ENCODE peak calls at places on chromosomes 1 and 21, in nine cellular contexts. G is stimulated activated CD4-positive, alpha-beta T cell treated with anti-CD3 and anti-CD28 coated beads, Interleukin-1b, Interleukin-23, amount 100 ng/mL, for 1 hour; B is activated T-cell treated with anti-CD3 and anti-CD28 coated beads for 24 hours; Y is activated T-helper 2 cell treated with anti-CD3 and anti-CD28 coated beads, Interferon-gamma antibody, Interleukin-2, Interleukin-4, amounts not matched to agents 10 μg/mL and 5 μg/mL and 100 μg/mL, durations not matched to agents 14 hours and 24 hours and 36 hours; H is WERI-Rb-1; R is stimulated activated CD8-positive, alpha-beta memory T cell treated with anti-CD3 and anti-CD28 coated beads, Interleukin-4, amount 100 ng/mL, for 24 hours; C is progenitor cell of endocrine pancreas; M is omental fat pad; E is GOT3. X is an unnamed sample.

GRCh38 chr1:100606438-100606837 is 68.5 kb downstream of the GPR88 start:
- DNase-seq in G (no peak), B (no peak), Y (no peak), H (peak; percentile 30), R (no peak), C (no peak), M (no peak), E (no peak), X (no peak)

GRCh38 chr1:164184273-164184672 is 374.7 kb upstream of the PBX1 start:
- DNase-seq in G (no peak), B (no peak), Y (no peak), H (no peak), R (no peak), C (no peak), M (no peak), E (no peak), X (no peak)

GRCh38 chr1:68113961-68114360 is 63.5 kb upstream of the DIRAS3 start:
- DNase-seq in G (no peak), B (no peak), Y (no peak), H (no peak), R (no peak), C (no peak), M (no peak), E (no peak), X (no peak)

GRCh38 chr1:245232936-245233335 is 78.2 kb downstream of the KIF26B start:
- DNase-seq in G (no peak), B (no peak), Y (no peak), H (no peak), R (no peak), C (no peak), M (no peak), E (no peak), X (no peak)

GRCh38 chr1:215923129-215923824 is 356.2 kb downstream of the KCTD3 start:
- DNase-seq in G (no peak), B (no peak), Y (no peak), H (no peak), R (no peak), C (no peak), M (no peak), E (no peak), X (no peak)

GRCh38 chr1:64171797-64172281 is 31.6 kb upstream of the UBE2U start:
- DNase-seq in G (no peak), B (no peak), Y (no peak), H (no peak), R (no peak), C (no peak), M (no peak), E (no peak), X (peak; percentile 66)

GRCh38 chr1:171994293-171994692 is 153.0 kb downstream of the DNM3 start:
- DNase-seq in G (no peak), B (no peak), Y (no peak), H (no peak), R (no peak), C (no peak), M (no peak), E (no peak), X (no peak)

GRCh38 chr1:199399996-199400714 is 627.4 kb upstream of the NR5A2 start:
- DNase-seq in G (no peak), B (no peak), Y (no peak), H (no peak), R (no peak), C (no peak), M (no peak), E (no peak), X (no peak)

GRCh38 chr21:42931560-42932235 is 6.3 kb upstream of the ERVH48-1 start:
- DNase-seq in G (no peak), B (no peak), Y (no peak), H (no peak), R (no peak), C (no peak), M (no peak), E (no peak), X (no peak)

GRCh38 chr1:220702733-220703704 is 12.9 kb downstream of the C1orf115 start:
- DNase-seq in G (no peak), B (no peak), Y (no peak), H (peak; percentile 79), R (no peak), C (no peak), M (no peak), E (no peak), X (no peak)

GRCh38 chr1:116910379-116911165 is 856 bp downstream of the PTGFRN start:
- DNase-seq in G (peak; percentile 10), B (peak; percentile 32), Y (peak; percentile 14), H (peak; percentile 21), R (peak; percentile 4), C (peak; percentile 21), M (no peak), E (no peak), X (no peak)

GRCh38 chr1:84260852-84261518 is 40.5 kb upstream of the SAMD13 start:
- DNase-seq in G (no peak), B (no peak), Y (no peak), H (no peak), R (no peak), C (no peak), M (no peak), E (no peak), X (peak; percentile 87)

GRCh38 chr1:171741872-171742576 is at the start of gene VAMP4:
- DNase-seq in G (peak; percentile 74), B (peak; percentile 84), Y (peak; percentile 81), H (peak; percentile 92), R (peak; percentile 82), C (peak; percentile 74), M (peak; percentile 55), E (peak; percentile 90), X (peak; percentile 83)

GRCh38 chr1:219492676-219493075 is 120.2 kb downstream of the ZC3H11B start:
- DNase-seq in G (no peak), B (no peak), Y (no peak), H (no peak), R (no peak), C (no peak), M (no peak), E (no peak), X (no peak)

GRCh38 chr1:59052194-59052593 is 244.7 kb upstream of the FGGY start:
- DNase-seq in G (no peak), B (no peak), Y (no peak), H (no peak), R (no peak), C (no peak), M (no peak), E (no peak), X (no peak)

GRCh38 chr1:187396929-187397796 is 568.4 kb downstream of the PLA2G4A start:
- DNase-seq in G (no peak), B (no peak), Y (no peak), H (peak; percentile 6), R (no peak), C (no peak), M (no peak), E (no peak), X (no peak)

GRCh38 chr21:38813143-38813542 is 7.4 kb downstream of the ETS2 start:
- DNase-seq in G (no peak), B (no peak), Y (no peak), H (no peak), R (no peak), C (no peak), M (no peak), E (no peak), X (no peak)

GRCh38 chr1:229699613-229700242 is 73.7 kb downstream of the URB2 start:
- DNase-seq in G (no peak), B (no peak), Y (no peak), H (no peak), R (no peak), C (no peak), M (no peak), E (no peak), X (no peak)

GRCh38 chr1:168303716-168304540 is 23.3 kb downstream of the TBX19 start:
- DNase-seq in G (no peak), B (no peak), Y (no peak), H (no peak), R (no peak), C (no peak), M (no peak), E (no peak), X (no peak)

GRCh38 chr1:214514032-214514818 is 37.2 kb downstream of the PTPN14 start:
- DNase-seq in G (no peak), B (no peak), Y (no peak), H (no peak), R (no peak), C (no peak), M (no peak), E (no peak), X (no peak)

GRCh38 chr1:84280908-84281307 is 20.6 kb upstream of the SAMD13 start:
- DNase-seq in G (no peak), B (no peak), Y (no peak), H (no peak), R (no peak), C (no peak), M (no peak), E (no peak), X (no peak)

GRCh38 chr1:216045400-216045799 is 377.8 kb downstream of the USH2A start:
- DNase-seq in G (no peak), B (no peak), Y (no peak), H (no peak), R (no peak), C (no peak), M (no peak), E (no peak), X (no peak)

GRCh38 chr1:97820470-97821188 is 100.2 kb downstream of the DPYD start:
- DNase-seq in G (no peak), B (no peak), Y (no peak), H (no peak), R (no peak), C (no peak), M (no peak), E (no peak), X (no peak)

GRCh38 chr1:31769720-31770390 is 5.7 kb upstream of the ADGRB2 start:
- DNase-seq in G (no peak), B (no peak), Y (no peak), H (no peak), R (no peak), C (no peak), M (no peak), E (no peak), X (peak; percentile 80)

GRCh38 chr1:29789910-29790247 is 553.6 kb downstream of the PTPRU start:
- DNase-seq in G (no peak), B (no peak), Y (no peak), H (no peak), R (no peak), C (no peak), M (no peak), E (no peak), X (no peak)

GRCh38 chr1:180116964-180117763 is 37.5 kb upstream of the QSOX1 start:
- DNase-seq in G (no peak), B (no peak), Y (no peak), H (no peak), R (no peak), C (no peak), M (no peak), E (no peak), X (no peak)

GRCh38 chr1:169868978-169869377 is 24.7 kb downstream of the SCYL3 start:
- DNase-seq in G (no peak), B (no peak), Y (no peak), H (no peak), R (no peak), C (no peak), M (no peak), E (no peak), X (no peak)

GRCh38 chr1:25031601-25031965 is 101.5 kb upstream of the RUNX3 start:
- DNase-seq in G (peak; percentile 35), B (peak; percentile 60), Y (no peak), H (no peak), R (no peak), C (no peak), M (no peak), E (no peak), X (no peak)

GRCh38 chr1:220368352-220369265 is 96.4 kb upstream of the RAB3GAP2 start:
- DNase-seq in G (no peak), B (no peak), Y (no peak), H (no peak), R (no peak), C (no peak), M (no peak), E (no peak), X (no peak)

GRCh38 chr1:17176306-17177061 is 28.4 kb upstream of the PADI1 start:
- DNase-seq in G (no peak), B (no peak), Y (no peak), H (no peak), R (no peak), C (no peak), M (no peak), E (no peak), X (no peak)

GRCh38 chr1:164948101-164948500 is 389.1 kb downstream of the PBX1 start:
- DNase-seq in G (no peak), B (no peak), Y (no peak), H (no peak), R (no peak), C (no peak), M (no peak), E (no peak), X (no peak)

X was measured in DMS153.